ENCODE peak calls at places on chromosome 2, in nine cellular contexts. One of them, this sample, is unnamed. For H3K36me3, the result is how much of the 10 kb centered on the place peaks cover.

GRCh38 chr2:149715005-149715592 is 127.5 kb upstream of the MMADHC start:
- DNase-seq in GM23338: peak
- DNase-seq in hepatocyte: peak
- DNase-seq in OCI-LY7: peak
- DNase-seq in neural progenitor cell: peak
- DNase-seq in SK-N-SH: peak
- DNase-seq in HCT116: peak
- DNase-seq in PC-3: peak
- DNase-seq in MM.1S: peak
- DNase-seq in this sample: peak

GRCh38 chr2:235082939-235083338 is 131.1 kb downstream of the SH3BP4 start:
- DNase-seq in GM23338: no peak
- DNase-seq in hepatocyte: no peak
- DNase-seq in OCI-LY7: no peak
- DNase-seq in neural progenitor cell: no peak
- DNase-seq in SK-N-SH: no peak
- DNase-seq in HCT116: no peak
- DNase-seq in PC-3: no peak
- DNase-seq in MM.1S: no peak
- DNase-seq in this sample: no peak

GRCh38 chr2:215409331-215410127 is 26.3 kb downstream of the FN1 start:
- DNase-seq in GM23338: no peak
- DNase-seq in hepatocyte: no peak
- DNase-seq in OCI-LY7: no peak
- DNase-seq in neural progenitor cell: no peak
- DNase-seq in SK-N-SH: no peak
- DNase-seq in HCT116: peak
- DNase-seq in PC-3: peak
- DNase-seq in MM.1S: no peak
- DNase-seq in this sample: peak

GRCh38 chr2:133138693-133139092 is 429.6 kb downstream of the NCKAP5 start:
- DNase-seq in GM23338: peak
- DNase-seq in hepatocyte: no peak
- DNase-seq in OCI-LY7: no peak
- DNase-seq in neural progenitor cell: no peak
- DNase-seq in SK-N-SH: no peak
- DNase-seq in HCT116: no peak
- DNase-seq in PC-3: peak
- DNase-seq in MM.1S: no peak
- DNase-seq in this sample: no peak

GRCh38 chr2:37826611-37827010 is 98.5 kb upstream of the RMDN2 start:
- DNase-seq in GM23338: no peak
- DNase-seq in hepatocyte: no peak
- DNase-seq in OCI-LY7: no peak
- DNase-seq in neural progenitor cell: no peak
- DNase-seq in SK-N-SH: no peak
- DNase-seq in HCT116: no peak
- DNase-seq in PC-3: no peak
- DNase-seq in MM.1S: no peak
- DNase-seq in this sample: no peak

GRCh38 chr2:62030902-62031301 is 125.4 kb downstream of the COMMD1 start:
- DNase-seq in GM23338: no peak
- DNase-seq in hepatocyte: no peak
- DNase-seq in OCI-LY7: no peak
- DNase-seq in neural progenitor cell: no peak
- DNase-seq in SK-N-SH: no peak
- DNase-seq in HCT116: no peak
- DNase-seq in PC-3: no peak
- DNase-seq in MM.1S: no peak
- DNase-seq in this sample: no peak

GRCh38 chr2:74414913-74415761 is 6.3 kb downstream of the C2orf81 start:
- DNase-seq in GM23338: peak
- DNase-seq in hepatocyte: no peak
- DNase-seq in OCI-LY7: no peak
- DNase-seq in neural progenitor cell: no peak
- DNase-seq in SK-N-SH: peak
- DNase-seq in HCT116: no peak
- DNase-seq in PC-3: no peak
- DNase-seq in MM.1S: no peak
- DNase-seq in this sample: peak

GRCh38 chr2:29744976-29745375 is 176.4 kb downstream of the ALK start:
- DNase-seq in GM23338: no peak
- DNase-seq in hepatocyte: no peak
- DNase-seq in OCI-LY7: no peak
- DNase-seq in neural progenitor cell: no peak
- DNase-seq in SK-N-SH: no peak
- DNase-seq in HCT116: no peak
- DNase-seq in PC-3: no peak
- DNase-seq in MM.1S: peak
- DNase-seq in this sample: no peak

GRCh38 chr2:128477026-128477820 is 158.6 kb upstream of the HS6ST1 start:
- DNase-seq in GM23338: no peak
- DNase-seq in hepatocyte: no peak
- DNase-seq in OCI-LY7: no peak
- DNase-seq in neural progenitor cell: peak
- DNase-seq in SK-N-SH: no peak
- DNase-seq in HCT116: no peak
- DNase-seq in PC-3: no peak
- DNase-seq in MM.1S: no peak
- DNase-seq in this sample: no peak

GRCh38 chr2:239275037-239275685 is 125.7 kb downstream of the HDAC4 start:
- DNase-seq in GM23338: no peak
- DNase-seq in hepatocyte: peak
- DNase-seq in OCI-LY7: no peak
- DNase-seq in neural progenitor cell: no peak
- DNase-seq in SK-N-SH: peak
- DNase-seq in HCT116: peak
- DNase-seq in PC-3: peak
- DNase-seq in MM.1S: no peak
- DNase-seq in this sample: peak

GRCh38 chr2:239275871-239276812 is 124.7 kb downstream of the HDAC4 start:
- DNase-seq in GM23338: no peak
- DNase-seq in hepatocyte: no peak
- DNase-seq in OCI-LY7: no peak
- DNase-seq in neural progenitor cell: no peak
- DNase-seq in SK-N-SH: peak
- DNase-seq in HCT116: no peak
- DNase-seq in PC-3: no peak
- DNase-seq in MM.1S: no peak
- DNase-seq in this sample: peak

GRCh38 chr2:239277401-239278085 is 123.3 kb downstream of the HDAC4 start:
- DNase-seq in GM23338: no peak
- DNase-seq in hepatocyte: no peak
- DNase-seq in OCI-LY7: no peak
- DNase-seq in neural progenitor cell: no peak
- DNase-seq in SK-N-SH: no peak
- DNase-seq in HCT116: no peak
- DNase-seq in PC-3: no peak
- DNase-seq in MM.1S: no peak
- DNase-seq in this sample: no peak

GRCh38 chr2:239278361-239278760 is 122.5 kb downstream of the HDAC4 start:
- DNase-seq in GM23338: no peak
- DNase-seq in hepatocyte: no peak
- DNase-seq in OCI-LY7: no peak
- DNase-seq in neural progenitor cell: no peak
- DNase-seq in SK-N-SH: no peak
- DNase-seq in HCT116: no peak
- DNase-seq in PC-3: no peak
- DNase-seq in MM.1S: no peak
- DNase-seq in this sample: no peak

DNA sequence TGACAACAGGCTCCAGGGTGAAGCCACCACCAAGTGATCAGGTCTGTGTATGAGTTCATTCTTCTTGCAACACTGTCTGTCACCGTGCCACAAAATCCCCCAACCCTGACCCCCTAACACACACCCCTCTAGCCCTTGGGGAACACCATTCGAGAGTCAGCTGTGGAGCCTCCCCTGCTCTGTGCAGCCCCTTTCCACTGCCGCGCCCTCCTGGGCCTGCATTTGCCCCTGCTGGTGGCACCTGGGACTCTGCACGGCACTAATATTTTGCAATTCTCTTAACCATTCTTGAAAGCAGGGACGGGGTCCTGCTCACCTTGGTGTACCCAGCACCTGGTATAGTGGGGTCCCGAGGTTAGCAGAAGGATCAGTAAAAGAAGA is 124.0 kb downstream of the HDAC4 start:
- DNase-seq in GM23338: no peak
- DNase-seq in hepatocyte: no peak
- DNase-seq in OCI-LY7: no peak
- DNase-seq in neural progenitor cell: no peak
- DNase-seq in SK-N-SH: no peak
- DNase-seq in HCT116: no peak
- DNase-seq in PC-3: no peak
- DNase-seq in MM.1S: no peak
- DNase-seq in this sample: no peak
- H3K4me3 ChIP-seq in GM23338: no peak
- H3K4me3 ChIP-seq in hepatocyte: no peak
- H3K4me3 ChIP-seq in OCI-LY7: no peak
- H3K4me3 ChIP-seq in neural progenitor cell: no peak
- H3K4me3 ChIP-seq in SK-N-SH: peak
- H3K4me3 ChIP-seq in HCT116: no peak
- H3K4me3 ChIP-seq in PC-3: no peak
- H3K4me3 ChIP-seq in MM.1S: no peak
- H3K4me3 ChIP-seq in this sample: no peak

GRCh38 chr2:54617409-54617808 is 106.1 kb upstream of the EML6 start:
- DNase-seq in GM23338: no peak
- DNase-seq in hepatocyte: no peak
- DNase-seq in OCI-LY7: no peak
- DNase-seq in neural progenitor cell: no peak
- DNase-seq in SK-N-SH: no peak
- DNase-seq in HCT116: no peak
- DNase-seq in PC-3: no peak
- DNase-seq in MM.1S: no peak
- DNase-seq in this sample: no peak
- H3K36me3 ChIP-seq in GM23338: under half
- H3K36me3 ChIP-seq in hepatocyte: under half
- H3K36me3 ChIP-seq in OCI-LY7: half or more
- H3K36me3 ChIP-seq in neural progenitor cell: under half
- H3K36me3 ChIP-seq in SK-N-SH: half or more
- H3K36me3 ChIP-seq in HCT116: under half
- H3K36me3 ChIP-seq in PC-3: half or more
- H3K36me3 ChIP-seq in MM.1S: under half
- H3K36me3 ChIP-seq in this sample: half or more

GRCh38 chr2:44464437-44464836 is 102.7 kb downstream of the CAMKMT start:
- DNase-seq in GM23338: no peak
- DNase-seq in hepatocyte: no peak
- DNase-seq in OCI-LY7: no peak
- DNase-seq in neural progenitor cell: no peak
- DNase-seq in SK-N-SH: no peak
- DNase-seq in HCT116: no peak
- DNase-seq in PC-3: no peak
- DNase-seq in MM.1S: no peak
- DNase-seq in this sample: no peak

GRCh38 chr2:44459754-44460153 is 98.0 kb downstream of the CAMKMT start:
- DNase-seq in GM23338: no peak
- DNase-seq in hepatocyte: no peak
- DNase-seq in OCI-LY7: no peak
- DNase-seq in neural progenitor cell: peak
- DNase-seq in SK-N-SH: peak
- DNase-seq in HCT116: no peak
- DNase-seq in PC-3: no peak
- DNase-seq in MM.1S: no peak
- DNase-seq in this sample: no peak

DNA sequence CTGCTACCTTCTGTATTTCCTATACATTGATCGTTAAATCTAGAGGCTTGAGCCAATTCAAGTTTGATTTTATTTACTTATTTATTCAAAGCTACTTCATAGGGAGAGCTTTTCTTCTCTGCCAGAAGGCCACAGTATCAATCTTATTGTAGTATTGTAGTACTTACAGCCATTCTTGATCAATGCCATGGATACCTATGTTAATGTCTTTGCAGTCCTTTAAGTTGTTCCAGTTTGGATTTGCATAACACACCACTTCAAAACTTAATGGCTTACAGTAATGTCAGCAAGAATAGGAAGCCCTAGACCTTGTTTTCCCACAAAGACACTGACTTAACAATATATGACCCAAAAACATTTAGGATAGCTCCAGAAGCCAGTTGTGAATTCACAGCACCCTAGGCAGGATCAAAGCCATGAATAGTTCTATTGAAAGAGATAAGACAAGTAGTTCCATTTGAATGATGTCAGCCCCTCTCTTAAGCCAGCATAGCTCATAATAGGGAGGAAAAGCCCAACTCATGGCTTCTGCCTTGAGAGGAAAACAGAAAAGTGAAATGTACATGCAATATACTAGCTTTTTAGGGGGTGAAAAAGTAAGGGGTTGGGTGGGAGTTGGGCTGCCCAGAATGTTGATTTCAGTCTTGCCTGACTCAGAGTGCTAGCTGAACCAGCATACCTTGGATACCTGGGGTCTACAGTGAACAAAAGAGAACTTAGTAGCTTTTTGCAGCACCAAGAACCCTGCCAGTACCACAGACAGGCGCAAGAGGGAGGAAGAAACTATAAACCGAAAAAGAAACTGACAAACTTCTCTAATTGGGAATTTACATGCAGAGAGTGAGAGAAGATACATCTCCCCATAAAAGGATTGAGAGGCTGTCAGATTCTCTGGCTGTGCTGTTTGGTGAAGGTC is 101.4 kb downstream of the CAMKMT start:
- DNase-seq in GM23338: peak
- DNase-seq in hepatocyte: no peak
- DNase-seq in OCI-LY7: no peak
- DNase-seq in neural progenitor cell: peak
- DNase-seq in SK-N-SH: no peak
- DNase-seq in HCT116: no peak
- DNase-seq in PC-3: no peak
- DNase-seq in MM.1S: no peak
- DNase-seq in this sample: no peak
- TF ChIP-seq EZH2phosphoT487 in GM23338: no peak
- TF ChIP-seq EZH2phosphoT487 in hepatocyte: no peak
- TF ChIP-seq EZH2phosphoT487 in OCI-LY7: no peak
- TF ChIP-seq EZH2phosphoT487 in neural progenitor cell: no peak
- TF ChIP-seq EZH2phosphoT487 in SK-N-SH: no peak
- TF ChIP-seq EZH2phosphoT487 in HCT116: no peak
- TF ChIP-seq EZH2phosphoT487 in PC-3: no peak
- TF ChIP-seq EZH2phosphoT487 in MM.1S: no peak
- TF ChIP-seq EZH2phosphoT487 in this sample: no peak

DNA sequence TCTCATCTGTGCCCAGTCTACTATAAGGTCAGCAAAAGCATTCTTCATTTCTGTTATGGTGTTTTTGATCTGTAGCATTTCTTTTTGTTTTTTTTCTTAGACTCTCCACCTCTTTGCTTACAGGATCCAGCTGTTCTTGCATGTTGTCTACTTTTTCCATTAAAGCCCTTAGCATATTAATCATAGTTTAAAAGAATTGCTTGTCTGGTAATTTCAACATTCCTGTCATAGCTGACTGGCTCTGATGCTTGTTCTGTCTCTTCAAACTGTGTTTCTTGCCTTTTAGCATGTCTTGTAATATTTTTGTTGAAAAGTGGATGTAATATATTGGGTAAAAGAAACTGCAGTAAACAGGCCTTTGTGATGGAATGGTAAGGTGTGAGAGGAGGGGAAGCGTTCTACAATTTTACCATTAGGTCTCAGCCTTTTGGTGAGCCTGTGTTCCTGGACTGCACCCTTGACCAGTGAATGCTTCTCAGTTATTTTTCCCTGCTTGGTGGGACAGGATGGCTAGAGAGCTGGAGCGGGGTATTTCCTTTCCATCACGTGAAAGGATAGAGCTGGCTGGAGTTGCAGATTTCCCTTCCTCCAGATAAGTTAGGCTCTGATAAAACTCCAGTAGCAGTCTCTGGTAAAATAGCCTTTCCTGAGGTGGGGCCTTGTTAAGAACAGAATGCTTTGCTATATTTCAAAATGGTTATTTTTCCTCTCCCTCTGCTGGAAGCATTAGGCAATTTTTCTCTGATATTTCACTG is 65.4 kb downstream of the PLA2R1 start:
- DNase-seq in GM23338: no peak
- DNase-seq in hepatocyte: no peak
- DNase-seq in OCI-LY7: no peak
- DNase-seq in neural progenitor cell: no peak
- DNase-seq in SK-N-SH: no peak
- DNase-seq in HCT116: no peak
- DNase-seq in PC-3: no peak
- DNase-seq in MM.1S: no peak
- DNase-seq in this sample: peak
- H3K4me3 ChIP-seq in GM23338: no peak
- H3K4me3 ChIP-seq in hepatocyte: no peak
- H3K4me3 ChIP-seq in OCI-LY7: no peak
- H3K4me3 ChIP-seq in neural progenitor cell: no peak
- H3K4me3 ChIP-seq in SK-N-SH: no peak
- H3K4me3 ChIP-seq in HCT116: no peak
- H3K4me3 ChIP-seq in PC-3: no peak
- H3K4me3 ChIP-seq in MM.1S: no peak
- H3K4me3 ChIP-seq in this sample: no peak